ENCODE peak calls at places on chromosomes 12 and 14, in eight cellular contexts. F is HuH-7.5; S is heart left ventricle; Z is GM10248; O is glomerular endothelial cell; H is activated effector memory CD4-positive, alpha-beta T cell treated with Interleukin-2 at 50 U/mL for 16 hours; A is Kasumi-1; B is stimulated activated CD4-positive, alpha-beta T cell treated with anti-CD3 and anti-CD28 coated beads, Interleukin-15, amount 100 ng/mL, for 1 hour. Y is an unnamed sample.

GRCh38 chr14:76961631-76962302 is 66.7 kb downstream of the IRF2BPL start:
- DNase-seq in A (peak; percentile 95), S (peak; percentile 87), F (peak; percentile 57), Z (peak; percentile 87), H (peak; percentile 90), O (no peak), B (peak; percentile 89), Y (peak; percentile 98)

GRCh38 chr14:104557086-104557485 is 22.5 kb upstream of the C14orf180 start:
- DNase-seq in B (no peak), A (no peak), H (no peak), O (no peak), S (peak; percentile 20), F (no peak), Z (no peak), Y (no peak)

GRCh38 chr12:63068857-63069442 is 82.1 kb downstream of the AVPR1A start:
- DNase-seq in A (peak; percentile 84), F (no peak), H (no peak), B (no peak), Z (no peak), O (no peak), S (no peak), Y (no peak)

GRCh38 chr14:64879635-64880381 is at the start of gene SPTB:
- DNase-seq in A (no peak), S (peak; percentile 76), F (peak; percentile 23), H (peak; percentile 43), O (no peak), B (peak; percentile 58), Z (peak; percentile 74), Y (peak; percentile 77)

GRCh38 chr14:69571879-69572633 is 2.6 kb downstream of the CCDC177 start:
- DNase-seq in Z (no peak), S (no peak), H (no peak), O (no peak), B (peak; percentile 4), F (peak; percentile 43), A (no peak), Y (peak; percentile 38)

GRCh38 chr14:104281768-104282301 is 143.4 kb downstream of the KIF26A start:
- DNase-seq in S (peak; percentile 49), O (no peak), F (no peak), B (no peak), A (no peak), H (no peak), Z (no peak), Y (no peak)

GRCh38 chr12:85865905-85866304 is 8.2 kb upstream of the NTS start:
- DNase-seq in O (no peak), S (peak; percentile 47), Z (no peak), B (no peak), F (no peak), H (no peak), A (no peak), Y (no peak)

GRCh38 chr14:92511472-92512247 is 1.9 kb upstream of the RIN3 start:
- DNase-seq in B (no peak), H (no peak), F (no peak), Z (no peak), A (no peak), S (no peak), O (peak; percentile 87), Y (no peak)

GRCh38 chr12:68638721-68639395 is 28.2 kb downstream of the RAP1B start:
- DNase-seq in F (no peak), Z (no peak), A (no peak), O (no peak), S (no peak), B (no peak), H (no peak), Y (no peak)

GRCh38 chr14:75399819-75400678 is 27.8 kb upstream of the JDP2 start:
- DNase-seq in F (no peak), H (no peak), Z (no peak), A (peak; percentile 10), S (peak; percentile 90), B (no peak), O (no peak), Y (no peak)

GRCh38 chr12:71158361-71158882 is 623 bp upstream of the TSPAN8 start:
- DNase-seq in B (no peak), F (no peak), A (no peak), O (no peak), Z (no peak), S (no peak), H (no peak), Y (no peak)

GRCh38 chr14:72049462-72049861 is 117.2 kb downstream of the RGS6 start:
- DNase-seq in O (no peak), B (no peak), A (no peak), Z (peak; percentile 16), H (no peak), S (no peak), F (no peak), Y (peak; percentile 40)

GRCh38 chr14:43041207-43041606 is 1434.5 kb downstream of the LRFN5 start:
- DNase-seq in A (no peak), S (no peak), F (no peak), H (no peak), O (no peak), B (no peak), Z (no peak), Y (no peak)

GRCh38 chr12:132359971-132360370 is 30.6 kb upstream of the GALNT9 start:
- DNase-seq in O (no peak), Z (no peak), A (no peak), H (no peak), F (no peak), S (no peak), B (no peak), Y (no peak)

GRCh38 chr12:57470286-57470969 is 9.2 kb downstream of the ARHGAP9 start:
- DNase-seq in O (no peak), Z (no peak), A (no peak), S (no peak), B (no peak), F (no peak), H (no peak), Y (no peak)

GRCh38 chr12:172732-173161 is 41.2 kb downstream of the SLC6A12 start:
- DNase-seq in B (no peak), H (no peak), Z (no peak), O (no peak), F (no peak), S (peak; percentile 64), A (no peak), Y (no peak)

GRCh38 chr14:95431199-95432145 is 85.0 kb downstream of the SYNE3 start:
- DNase-seq in Z (no peak), F (no peak), B (no peak), S (no peak), A (peak; percentile 22), H (no peak), O (no peak), Y (no peak)

GRCh38 chr12:110001596-110001995 is 2.4 kb downstream of the ANKRD13A start:
- DNase-seq in B (no peak), Z (no peak), S (no peak), H (no peak), A (no peak), O (no peak), F (no peak), Y (no peak)

GRCh38 chr12:24595652-24596235 is 353.2 kb downstream of the BCAT1 start:
- DNase-seq in B (no peak), O (no peak), F (no peak), H (no peak), Z (no peak), S (no peak), A (peak; percentile 11), Y (no peak)

GRCh38 chr12:109477185-109477962 is at the start of the genes KCTD10 and UBE3B:
- DNase-seq in Z (peak; percentile 94), H (peak; percentile 78), F (peak; percentile 86), A (peak; percentile 77), O (no peak), B (peak; percentile 79), S (peak; percentile 93), Y (peak; percentile 88)

GRCh38 chr14:77181124-77181602 is 435 bp upstream of the TMEM63C start:
- DNase-seq in H (no peak), B (no peak), O (no peak), Z (no peak), A (no peak), S (no peak), F (no peak), Y (no peak)

GRCh38 chr14:89425931-89426330 is 8.9 kb upstream of the FOXN3 start:
- DNase-seq in H (no peak), Z (no peak), B (no peak), A (no peak), O (peak; percentile 65), F (no peak), S (no peak), Y (peak; percentile 40)

GRCh38 chr14:69693145-69693544 is 73.8 kb upstream of the SRSF5 start:
- DNase-seq in Z (peak; percentile 50), O (no peak), B (no peak), H (no peak), A (peak; percentile 10), S (no peak), F (no peak), Y (no peak)